ENCODE peak calls at places on chromosomes 13 and 19, in four cellular contexts. N, Z, L and J are unnamed samples.

GRCh38 chr13:20197361-20197834 is 4.7 kb upstream of the GJB2 start:
- DNase-seq in L (peak), N (no peak), Z (peak), J (no peak)

GRCh38 chr13:34412295-34412694 is 529.8 kb upstream of the NBEA start:
- DNase-seq in Z (no peak), N (no peak), L (no peak), J (no peak)

GRCh38 chr19:16405797-16406196 is 66.0 kb downstream of the EPS15L1 start:
- DNase-seq in N (no peak), L (no peak), Z (no peak), J (no peak)

GRCh38 chr13:79307866-79308298 is 98.2 kb downstream of the RBM26 start:
- DNase-seq in N (peak), L (peak), Z (no peak), J (no peak)

GRCh38 chr19:16799740-16800139 is 29.5 kb upstream of the SIN3B start:
- DNase-seq in N (no peak), Z (no peak), L (no peak), J (no peak)

GRCh38 chr19:19256072-19256969 is 16.8 kb downstream of the TM6SF2 start:
- DNase-seq in Z (peak), L (no peak), N (no peak), J (no peak)

GRCh38 chr13:111623743-111624505 is 303.5 kb downstream of the TEX29 start:
- DNase-seq in L (no peak), N (peak), Z (no peak), J (peak)

GRCh38 chr13:111241862-111242261 is 78.6 kb upstream of the TEX29 start:
- DNase-seq in N (no peak), Z (no peak), L (no peak), J (no peak)

GRCh38 chr13:67469623-67470022 is 239.5 kb upstream of the PCDH9 start:
- DNase-seq in N (no peak), Z (no peak), L (no peak), J (no peak)

GRCh38 chr19:41978470-41978869 is 15.6 kb downstream of the ATP1A3 start:
- DNase-seq in Z (no peak), N (no peak), L (no peak), J (no peak)

GRCh38 chr19:41974652-41975051 is 15.5 kb upstream of the RABAC1 start:
- DNase-seq in N (no peak), L (no peak), Z (no peak), J (no peak)

GRCh38 chr19:41981724-41982123 is 12.3 kb downstream of the ATP1A3 start:
- DNase-seq in N (no peak), Z (no peak), L (no peak), J (no peak)

DNA sequence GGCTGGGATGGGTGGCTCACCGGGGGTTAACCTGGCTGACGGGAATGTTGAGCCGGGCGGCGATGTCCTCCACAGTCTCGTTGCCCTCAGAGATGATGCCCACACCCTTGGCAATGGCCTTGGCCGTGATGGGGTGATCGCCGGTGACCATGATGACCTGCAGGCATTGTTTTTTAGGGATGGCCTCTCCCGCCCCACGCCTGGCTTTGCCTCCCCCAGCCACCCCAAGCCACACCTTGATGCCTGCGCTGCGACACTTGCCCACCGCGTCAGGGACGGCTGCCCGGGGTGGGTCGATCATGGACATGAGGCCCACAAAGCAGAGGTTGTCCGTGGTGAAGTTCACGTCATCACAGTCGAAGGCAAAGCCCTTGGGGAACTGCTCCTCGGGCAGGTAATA is 16.1 kb downstream of the ATP1A3 start:
- DNase-seq in N (peak), L (no peak), Z (no peak), J (no peak)
- H4K5ac ChIP-seq in N (no peak), L (no peak), Z (no peak), J (no peak)

DNA sequence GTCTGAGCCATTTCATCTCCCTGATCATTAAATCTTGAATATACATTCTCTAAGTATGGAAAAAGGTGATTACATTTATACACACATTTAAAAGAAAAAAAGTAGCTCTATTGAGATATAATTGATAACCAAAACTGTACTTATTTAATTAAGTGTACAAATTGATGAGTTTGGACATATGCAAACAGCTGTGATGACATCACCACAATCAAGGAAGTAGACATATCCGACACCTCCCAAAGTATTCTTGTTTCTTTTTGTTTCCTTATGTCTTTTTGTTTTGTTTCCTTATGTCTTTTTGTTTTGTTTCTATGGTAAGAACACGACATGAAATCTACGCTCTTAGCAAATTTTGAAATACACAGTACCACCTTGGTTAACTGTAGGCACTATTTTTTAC is 1393.9 kb upstream of the MIR17HG start:
- DNase-seq in Z (no peak), N (no peak), L (no peak), J (no peak)
- H4K5ac ChIP-seq in Z (no peak), N (no peak), L (no peak), J (no peak)

GRCh38 chr13:38693168-38693567 is 6.3 kb downstream of the FREM2 start:
- DNase-seq in Z (no peak), L (no peak), N (no peak), J (no peak)
- H4K5ac ChIP-seq in Z (no peak), L (no peak), N (no peak), J (no peak)

GRCh38 chr13:96552523-96552922 is 441.8 kb downstream of the OXGR1 start:
- DNase-seq in Z (no peak), L (no peak), N (no peak), J (no peak)
- H4K5ac ChIP-seq in Z (no peak), L (no peak), N (no peak), J (no peak)